ENCODE peak calls at places on chromosomes 4 and X, in seven cellular contexts. One of them, this sample, is unnamed.

GRCh38 chrX:50581405-50581804 is 110.8 kb upstream of the DGKK start:
- DNase-seq in heart left ventricle: no peak
- DNase-seq in AG04450: no peak
- DNase-seq in CD4-positive, alpha-beta T cell: no peak
- DNase-seq in spleen: no peak
- DNase-seq in fibroblast of lung: no peak
- DNase-seq in choroid plexus epithelial cell: no peak
- DNase-seq in this sample: no peak

GRCh38 chr4:135368826-135369225 is 1167.2 kb upstream of the PABPC4L start:
- DNase-seq in heart left ventricle: no peak
- DNase-seq in AG04450: no peak
- DNase-seq in CD4-positive, alpha-beta T cell: no peak
- DNase-seq in spleen: no peak
- DNase-seq in fibroblast of lung: peak
- DNase-seq in choroid plexus epithelial cell: no peak
- DNase-seq in this sample: no peak

GRCh38 chrX:23374291-23374690 is 39.6 kb downstream of the PTCHD1 start:
- DNase-seq in heart left ventricle: no peak
- DNase-seq in AG04450: no peak
- DNase-seq in CD4-positive, alpha-beta T cell: no peak
- DNase-seq in spleen: no peak
- DNase-seq in fibroblast of lung: no peak
- DNase-seq in choroid plexus epithelial cell: no peak
- DNase-seq in this sample: no peak

GRCh38 chr4:153785830-153786721 is 2.8 kb downstream of the SFRP2 start:
- DNase-seq in heart left ventricle: no peak
- DNase-seq in AG04450: no peak
- DNase-seq in CD4-positive, alpha-beta T cell: no peak
- DNase-seq in spleen: no peak
- DNase-seq in fibroblast of lung: peak
- DNase-seq in choroid plexus epithelial cell: peak
- DNase-seq in this sample: no peak

GRCh38 chr4:37780444-37781133 is 45.9 kb upstream of the PGM2 start:
- DNase-seq in heart left ventricle: no peak
- DNase-seq in AG04450: no peak
- DNase-seq in CD4-positive, alpha-beta T cell: peak
- DNase-seq in spleen: no peak
- DNase-seq in fibroblast of lung: peak
- DNase-seq in choroid plexus epithelial cell: peak
- DNase-seq in this sample: no peak

GRCh38 chrX:129015381-129015780 is 507.9 kb downstream of the SMARCA1 start:
- DNase-seq in heart left ventricle: no peak
- DNase-seq in AG04450: no peak
- DNase-seq in CD4-positive, alpha-beta T cell: no peak
- DNase-seq in spleen: no peak
- DNase-seq in fibroblast of lung: no peak
- DNase-seq in choroid plexus epithelial cell: no peak
- DNase-seq in this sample: no peak

GRCh38 chr4:23369331-23369730 is 520.5 kb downstream of the PPARGC1A start:
- DNase-seq in heart left ventricle: no peak
- DNase-seq in AG04450: no peak
- DNase-seq in CD4-positive, alpha-beta T cell: no peak
- DNase-seq in spleen: no peak
- DNase-seq in fibroblast of lung: no peak
- DNase-seq in choroid plexus epithelial cell: no peak
- DNase-seq in this sample: no peak

GRCh38 chr4:38667005-38667771 is 3.2 kb downstream of the KLF3 start:
- DNase-seq in heart left ventricle: no peak
- DNase-seq in AG04450: peak
- DNase-seq in CD4-positive, alpha-beta T cell: peak
- DNase-seq in spleen: no peak
- DNase-seq in fibroblast of lung: peak
- DNase-seq in choroid plexus epithelial cell: peak
- DNase-seq in this sample: no peak

GRCh38 chr4:142801966-142802365 is 44.1 kb downstream of the INPP4B start:
- DNase-seq in heart left ventricle: no peak
- DNase-seq in AG04450: no peak
- DNase-seq in CD4-positive, alpha-beta T cell: no peak
- DNase-seq in spleen: no peak
- DNase-seq in fibroblast of lung: no peak
- DNase-seq in choroid plexus epithelial cell: no peak
- DNase-seq in this sample: no peak

GRCh38 chr4:146368209-146368608 is 153.5 kb downstream of the SLC10A7 start:
- DNase-seq in heart left ventricle: no peak
- DNase-seq in AG04450: no peak
- DNase-seq in CD4-positive, alpha-beta T cell: no peak
- DNase-seq in spleen: no peak
- DNase-seq in fibroblast of lung: peak
- DNase-seq in choroid plexus epithelial cell: peak
- DNase-seq in this sample: no peak

GRCh38 chrX:119728487-119728886 is 29.9 kb upstream of the SOWAHD start:
- DNase-seq in heart left ventricle: no peak
- DNase-seq in AG04450: no peak
- DNase-seq in CD4-positive, alpha-beta T cell: no peak
- DNase-seq in spleen: peak
- DNase-seq in fibroblast of lung: no peak
- DNase-seq in choroid plexus epithelial cell: no peak
- DNase-seq in this sample: no peak

GRCh38 chrX:132292753-132293152 is 73.5 kb upstream of the RAP2C start:
- DNase-seq in heart left ventricle: no peak
- DNase-seq in AG04450: peak
- DNase-seq in CD4-positive, alpha-beta T cell: peak
- DNase-seq in spleen: no peak
- DNase-seq in fibroblast of lung: peak
- DNase-seq in choroid plexus epithelial cell: peak
- DNase-seq in this sample: no peak

GRCh38 chr4:52659722-52660261 is 691 bp upstream of the USP46 start:
- DNase-seq in heart left ventricle: peak
- DNase-seq in AG04450: no peak
- DNase-seq in CD4-positive, alpha-beta T cell: no peak
- DNase-seq in spleen: peak
- DNase-seq in fibroblast of lung: peak
- DNase-seq in choroid plexus epithelial cell: peak
- DNase-seq in this sample: no peak

GRCh38 chr4:2354127-2354526 is 64.3 kb downstream of the ZFYVE28 start:
- DNase-seq in heart left ventricle: no peak
- DNase-seq in AG04450: no peak
- DNase-seq in CD4-positive, alpha-beta T cell: peak
- DNase-seq in spleen: no peak
- DNase-seq in fibroblast of lung: peak
- DNase-seq in choroid plexus epithelial cell: peak
- DNase-seq in this sample: no peak

GRCh38 chr4:166318810-166319525 is 445.9 kb downstream of the TLL1 start:
- DNase-seq in heart left ventricle: no peak
- DNase-seq in AG04450: no peak
- DNase-seq in CD4-positive, alpha-beta T cell: no peak
- DNase-seq in spleen: no peak
- DNase-seq in fibroblast of lung: no peak
- DNase-seq in choroid plexus epithelial cell: peak
- DNase-seq in this sample: no peak

GRCh38 chr4:6548201-6548881 is 26.6 kb upstream of the MAN2B2 start:
- DNase-seq in heart left ventricle: no peak
- DNase-seq in AG04450: no peak
- DNase-seq in CD4-positive, alpha-beta T cell: no peak
- DNase-seq in spleen: no peak
- DNase-seq in fibroblast of lung: peak
- DNase-seq in choroid plexus epithelial cell: peak
- DNase-seq in this sample: no peak

GRCh38 chr4:111847256-111848108 is 297.8 kb upstream of the FAM241A start:
- DNase-seq in heart left ventricle: no peak
- DNase-seq in AG04450: no peak
- DNase-seq in CD4-positive, alpha-beta T cell: no peak
- DNase-seq in spleen: no peak
- DNase-seq in fibroblast of lung: peak
- DNase-seq in choroid plexus epithelial cell: peak
- DNase-seq in this sample: no peak

GRCh38 chr4:158816953-158817352 is 48.1 kb downstream of the FNIP2 start:
- DNase-seq in heart left ventricle: no peak
- DNase-seq in AG04450: no peak
- DNase-seq in CD4-positive, alpha-beta T cell: no peak
- DNase-seq in spleen: no peak
- DNase-seq in fibroblast of lung: no peak
- DNase-seq in choroid plexus epithelial cell: no peak
- DNase-seq in this sample: no peak

GRCh38 chr4:156197216-156197615 is 243.6 kb upstream of the CTSO start:
- DNase-seq in heart left ventricle: no peak
- DNase-seq in AG04450: no peak
- DNase-seq in CD4-positive, alpha-beta T cell: no peak
- DNase-seq in spleen: no peak
- DNase-seq in fibroblast of lung: no peak
- DNase-seq in choroid plexus epithelial cell: no peak
- DNase-seq in this sample: no peak

GRCh38 chr4:122005064-122005755 is 53.4 kb upstream of the TRPC3 start:
- DNase-seq in heart left ventricle: no peak
- DNase-seq in AG04450: peak
- DNase-seq in CD4-positive, alpha-beta T cell: no peak
- DNase-seq in spleen: no peak
- DNase-seq in fibroblast of lung: peak
- DNase-seq in choroid plexus epithelial cell: peak
- DNase-seq in this sample: no peak

GRCh38 chr4:122000849-122001248 is 49.0 kb upstream of the TRPC3 start:
- DNase-seq in heart left ventricle: no peak
- DNase-seq in AG04450: no peak
- DNase-seq in CD4-positive, alpha-beta T cell: no peak
- DNase-seq in spleen: no peak
- DNase-seq in fibroblast of lung: no peak
- DNase-seq in choroid plexus epithelial cell: peak
- DNase-seq in this sample: no peak

GRCh38 chr4:122007016-122007415 is 55.2 kb upstream of the TRPC3 start:
- DNase-seq in heart left ventricle: no peak
- DNase-seq in AG04450: no peak
- DNase-seq in CD4-positive, alpha-beta T cell: no peak
- DNase-seq in spleen: no peak
- DNase-seq in fibroblast of lung: no peak
- DNase-seq in choroid plexus epithelial cell: peak
- DNase-seq in this sample: no peak

GRCh38 chr4:121998024-121998423 is 46.2 kb upstream of the TRPC3 start:
- DNase-seq in heart left ventricle: no peak
- DNase-seq in AG04450: no peak
- DNase-seq in CD4-positive, alpha-beta T cell: no peak
- DNase-seq in spleen: peak
- DNase-seq in fibroblast of lung: no peak
- DNase-seq in choroid plexus epithelial cell: peak
- DNase-seq in this sample: no peak

DNA sequence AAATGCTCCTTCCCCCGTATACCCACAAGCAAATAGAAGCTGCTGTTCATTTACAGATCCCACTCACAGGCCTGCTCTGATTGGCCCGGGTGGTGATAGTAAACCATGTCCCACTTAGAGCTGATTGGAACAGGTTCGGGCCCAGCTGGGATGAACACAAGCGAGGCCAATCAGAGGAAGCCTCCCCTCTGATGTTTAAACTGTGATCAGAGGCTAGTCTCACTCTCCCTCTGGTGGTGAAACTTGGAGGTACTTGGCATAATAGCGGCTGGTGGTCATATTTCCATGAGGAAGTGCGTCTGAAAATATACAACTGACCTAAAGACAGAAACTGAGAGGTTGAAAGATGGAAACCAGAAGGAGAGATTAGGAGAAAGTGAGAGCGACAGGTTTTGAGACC is 51.5 kb upstream of the TRPC3 start:
- DNase-seq in heart left ventricle: no peak
- DNase-seq in AG04450: no peak
- DNase-seq in CD4-positive, alpha-beta T cell: no peak
- DNase-seq in spleen: no peak
- DNase-seq in fibroblast of lung: no peak
- DNase-seq in choroid plexus epithelial cell: peak
- DNase-seq in this sample: no peak
- TF ChIP-seq CTCF in heart left ventricle: peak
- TF ChIP-seq CTCF in AG04450: peak
- TF ChIP-seq CTCF in CD4-positive, alpha-beta T cell: no peak
- TF ChIP-seq CTCF in spleen: peak
- TF ChIP-seq CTCF in fibroblast of lung: peak
- TF ChIP-seq CTCF in choroid plexus epithelial cell: peak
- TF ChIP-seq CTCF in this sample: no peak

GRCh38 chr4:122798101-122798500 is 28.5 kb upstream of the FGF2 start:
- DNase-seq in heart left ventricle: no peak
- DNase-seq in AG04450: peak
- DNase-seq in CD4-positive, alpha-beta T cell: no peak
- DNase-seq in spleen: no peak
- DNase-seq in fibroblast of lung: peak
- DNase-seq in choroid plexus epithelial cell: peak
- DNase-seq in this sample: no peak
- TF ChIP-seq CTCF in heart left ventricle: no peak
- TF ChIP-seq CTCF in AG04450: peak
- TF ChIP-seq CTCF in CD4-positive, alpha-beta T cell: no peak
- TF ChIP-seq CTCF in spleen: no peak
- TF ChIP-seq CTCF in fibroblast of lung: peak
- TF ChIP-seq CTCF in choroid plexus epithelial cell: peak
- TF ChIP-seq CTCF in this sample: no peak

DNA sequence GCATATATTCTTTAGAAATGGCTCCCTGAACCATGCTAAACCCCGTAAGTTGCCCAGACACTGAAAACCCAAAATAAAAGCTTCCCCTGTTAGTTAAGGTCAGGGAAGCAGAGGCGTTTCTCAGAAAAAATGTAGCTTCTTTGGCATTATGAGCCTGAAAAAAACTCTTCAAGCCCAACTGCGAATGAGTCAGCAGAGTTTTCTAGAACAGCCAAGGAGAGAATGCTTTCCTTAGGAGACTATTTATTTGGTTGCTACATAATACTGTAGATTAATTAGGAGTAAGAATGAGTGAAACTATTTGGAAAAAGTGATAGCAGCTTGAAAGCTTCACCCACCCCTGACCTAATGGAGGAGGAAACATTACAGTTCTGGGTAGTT is 53.9 kb upstream of the ATXN3L start:
- DNase-seq in heart left ventricle: no peak
- DNase-seq in AG04450: no peak
- DNase-seq in CD4-positive, alpha-beta T cell: no peak
- DNase-seq in spleen: no peak
- DNase-seq in fibroblast of lung: peak
- DNase-seq in choroid plexus epithelial cell: peak
- DNase-seq in this sample: no peak
- TF ChIP-seq CTCF in heart left ventricle: no peak
- TF ChIP-seq CTCF in AG04450: no peak
- TF ChIP-seq CTCF in CD4-positive, alpha-beta T cell: no peak
- TF ChIP-seq CTCF in spleen: no peak
- TF ChIP-seq CTCF in fibroblast of lung: no peak
- TF ChIP-seq CTCF in choroid plexus epithelial cell: no peak
- TF ChIP-seq CTCF in this sample: no peak

DNA sequence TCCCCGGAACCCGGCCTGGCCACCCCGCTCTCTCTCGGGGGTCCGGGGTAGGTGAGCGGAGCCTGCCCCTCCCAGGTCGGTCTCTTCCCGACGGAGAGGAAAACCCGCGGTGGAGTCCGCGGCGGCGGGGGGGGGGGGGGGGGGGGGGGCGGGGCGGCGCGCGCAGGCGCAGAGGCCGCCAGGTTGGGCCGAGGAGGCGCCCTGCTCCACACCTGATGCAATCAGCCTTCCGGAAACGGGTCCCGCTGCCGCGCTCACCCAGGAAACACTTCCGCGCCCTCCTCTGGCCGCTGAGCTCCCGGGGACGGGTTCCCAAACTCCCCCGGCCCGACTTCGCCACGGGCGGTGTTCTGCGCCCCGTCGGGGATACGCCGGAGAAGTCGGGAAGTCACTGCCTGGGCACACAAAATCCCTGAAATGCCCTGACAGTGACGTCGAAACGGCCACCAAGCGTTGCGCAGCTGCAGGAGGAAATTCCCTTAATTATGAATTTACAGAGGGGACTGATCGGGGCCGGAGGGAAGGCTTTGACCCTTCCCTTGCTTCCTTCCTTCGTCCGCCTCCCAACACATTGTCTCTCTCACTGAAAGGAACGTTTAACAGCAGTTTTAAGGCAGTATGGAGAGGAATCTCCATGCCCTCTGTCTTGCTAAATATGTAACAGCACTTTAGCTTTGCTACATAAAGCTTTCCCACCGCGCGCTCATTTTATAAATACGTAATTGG is 2.1 kb upstream of the APBB2 start:
- DNase-seq in heart left ventricle: peak
- DNase-seq in AG04450: no peak
- DNase-seq in CD4-positive, alpha-beta T cell: peak
- DNase-seq in spleen: peak
- DNase-seq in fibroblast of lung: peak
- DNase-seq in choroid plexus epithelial cell: peak
- DNase-seq in this sample: peak
- TF ChIP-seq CTCF in heart left ventricle: peak
- TF ChIP-seq CTCF in AG04450: peak
- TF ChIP-seq CTCF in CD4-positive, alpha-beta T cell: no peak
- TF ChIP-seq CTCF in spleen: peak
- TF ChIP-seq CTCF in fibroblast of lung: no peak
- TF ChIP-seq CTCF in choroid plexus epithelial cell: peak
- TF ChIP-seq CTCF in this sample: no peak